ENCODE peak calls at places on chromosomes 3 and 15, in four cellular contexts. S is WTC11, E is A549, H is HepG2. A is an unnamed sample.

GRCh38 chr15:70258369-70259029 is 160.8 kb upstream of the TLE3 start:
- DNase-seq in S (no peak), E (no peak), H (no peak), A (no peak)

GRCh38 chr3:157136647-157137387 is 23.1 kb downstream of the CCNL1 start:
- DNase-seq in S (no peak), E (no peak), H (peak; percentile 82), A (no peak)

GRCh38 chr3:154151969-154152368 is 30.8 kb downstream of the ARHGEF26 start:
- DNase-seq in S (no peak), E (no peak), H (no peak), A (no peak)

GRCh38 chr3:172291650-172292049 is 156.6 kb downstream of the GHSR start:
- DNase-seq in S (no peak), E (no peak), H (no peak), A (no peak)

GRCh38 chr3:187746059-187746453 is 788 bp upstream of the BCL6 start:
- DNase-seq in S (no peak), E (no peak), H (no peak), A (peak; percentile 13)

GRCh38 chr15:74275957-74276356 is 39.8 kb downstream of the CCDC33 start:
- DNase-seq in S (peak; percentile 34), E (no peak), H (no peak), A (peak; percentile 77)

GRCh38 chr3:194870394-194871110 is 184.9 kb downstream of the FAM43A start:
- DNase-seq in S (no peak), E (no peak), H (no peak), A (no peak)

GRCh38 chr3:119350114-119350513 is 55.9 kb downstream of the ARHGAP31 start:
- DNase-seq in S (peak; percentile 66), E (no peak), H (no peak), A (no peak)

GRCh38 chr3:72907851-72908620 is 20.2 kb downstream of the GXYLT2 start:
- DNase-seq in S (no peak), E (no peak), H (peak; percentile 9), A (no peak)

GRCh38 chr15:57060799-57061198 is 142.4 kb downstream of the TCF12 start:
- DNase-seq in S (no peak), E (no peak), H (peak; percentile 75), A (no peak)

GRCh38 chr3:102182162-102182561 is 252.7 kb upstream of the ZPLD1 start:
- DNase-seq in S (no peak), E (no peak), H (no peak), A (no peak)

GRCh38 chr3:170585008-170585936 is 603 bp downstream of the SLC7A14 start:
- DNase-seq in S (peak; percentile 45), E (no peak), H (no peak), A (no peak)

GRCh38 chr15:40999190-40999589 is 45.9 kb downstream of the CHAC1 start:
- DNase-seq in S (no peak), E (peak; percentile 39), H (no peak), A (no peak)
- TF ChIP-seq HMGXB4 in S (no peak), E (no peak), H (no peak), A (no peak)

GRCh38 chr15:69096197-69096596 is 64.2 kb upstream of the GLCE start:
- DNase-seq in S (no peak), E (no peak), H (no peak), A (no peak)
- TF ChIP-seq HMGXB4 in S (no peak), E (no peak), H (no peak), A (no peak)

DNA sequence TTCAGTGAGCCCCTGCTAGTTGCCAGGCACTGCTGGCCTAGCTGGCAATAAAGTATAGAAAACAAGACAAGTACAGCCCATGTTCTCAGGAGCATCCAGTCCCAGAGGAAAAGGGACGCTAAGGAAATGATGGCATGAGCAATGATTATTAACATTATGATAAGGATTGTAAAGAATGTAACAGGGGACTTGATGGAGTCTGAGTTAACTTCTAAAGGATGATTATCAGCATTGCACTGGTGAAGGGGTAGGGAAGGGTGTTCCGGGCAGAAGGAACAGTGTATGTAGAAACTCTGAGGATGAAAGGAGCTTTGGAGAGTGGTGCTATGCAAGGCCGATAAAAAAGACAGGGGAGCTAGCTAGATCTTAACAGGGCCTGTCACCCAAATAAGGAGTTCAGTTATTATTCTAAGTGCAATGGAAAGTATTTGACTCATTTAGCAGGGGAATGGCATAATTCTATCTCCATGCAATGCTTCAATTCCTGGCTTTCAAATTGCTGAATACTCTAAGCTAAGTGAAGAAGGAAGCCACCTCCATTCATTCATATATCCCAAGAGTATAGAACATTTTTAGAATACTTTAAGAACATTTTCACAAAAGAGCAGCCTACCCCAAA is 258.2 kb upstream of the STT3B start:
- DNase-seq in S (no peak), E (no peak), H (no peak), A (no peak)
- TF ChIP-seq HMGXB4 in S (no peak), E (no peak), H (no peak), A (no peak)

DNA sequence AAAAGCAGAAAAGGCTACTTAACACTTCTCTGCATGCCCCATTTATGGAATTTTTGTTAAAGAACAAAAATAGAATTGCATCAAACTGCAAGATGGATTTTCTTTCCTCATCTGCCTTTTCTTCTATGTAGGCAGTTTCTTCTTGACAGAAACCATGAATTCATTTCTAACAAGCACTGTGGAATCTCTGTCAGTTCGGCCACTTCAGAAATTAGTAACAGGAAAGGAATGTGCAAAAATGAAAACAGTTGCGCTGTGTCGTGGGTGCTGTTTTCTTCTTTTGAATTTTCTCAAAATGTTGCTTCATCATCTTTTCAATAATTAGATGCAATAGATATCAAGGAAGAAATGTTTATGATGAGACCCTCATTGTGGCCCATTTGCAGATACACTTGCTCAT is 151.6 kb downstream of the FOXB1 start:
- DNase-seq in S (no peak), E (no peak), H (no peak), A (no peak)
- TF ChIP-seq HMGXB4 in S (no peak), E (no peak), H (no peak), A (no peak)

DNA sequence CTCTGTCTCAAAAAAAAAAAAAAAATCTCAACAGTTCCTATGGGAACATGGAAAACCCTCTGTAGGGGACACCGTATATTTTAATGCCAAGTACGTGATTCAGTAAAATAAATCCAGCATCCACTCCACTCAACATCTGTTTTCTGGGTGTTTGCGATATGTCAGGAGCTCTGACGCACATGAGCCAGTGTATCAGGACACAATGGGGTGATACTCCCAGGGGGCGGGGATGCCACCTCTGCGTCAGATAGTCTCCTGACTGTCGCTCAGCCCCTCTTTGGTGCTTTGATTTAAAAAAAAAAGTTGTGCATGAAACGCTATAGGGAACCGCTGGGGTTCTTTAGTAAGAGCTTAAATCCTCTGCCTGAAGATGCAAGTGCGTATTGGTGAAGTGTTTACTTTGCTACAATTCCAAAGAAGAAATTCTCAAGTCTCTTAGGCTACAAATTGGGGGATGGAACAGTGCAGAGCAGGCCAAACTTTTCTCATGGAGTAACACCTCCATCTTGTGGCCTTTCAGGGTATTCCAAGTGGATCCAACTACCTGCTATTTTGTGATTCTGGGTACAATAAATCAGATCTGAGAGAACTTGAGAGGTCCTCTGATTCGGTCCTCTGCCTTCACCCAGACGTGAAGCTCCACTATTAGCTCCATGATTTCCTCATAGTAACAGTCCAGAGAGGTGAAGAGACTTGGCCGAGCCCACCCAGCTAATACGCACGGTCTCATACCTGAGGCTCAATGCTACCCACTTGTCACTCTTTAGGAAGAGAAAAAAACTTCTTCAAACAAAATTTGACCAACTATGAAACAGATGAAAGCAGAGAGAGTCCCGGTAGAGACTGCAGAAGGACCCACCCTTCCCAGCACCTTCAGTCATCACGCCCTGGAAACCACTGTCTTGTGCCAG is 9.3 kb upstream of the NR2E3 start:
- DNase-seq in S (peak; percentile 46), E (peak; percentile 91), H (peak; percentile 47), A (peak; percentile 46)
- TF ChIP-seq HMGXB4 in S (no peak), E (no peak), H (no peak), A (no peak)

GRCh38 chr15:89810837-89811236 is 3.8 kb downstream of the ANPEP start:
- DNase-seq in S (no peak), E (no peak), H (no peak), A (no peak)

GRCh38 chr15:89812847-89813320 is 1.8 kb downstream of the ANPEP start:
- DNase-seq in S (no peak), E (no peak), H (no peak), A (no peak)

GRCh38 chr15:89813381-89814111 is 1.1 kb downstream of the ANPEP start:
- DNase-seq in S (no peak), E (no peak), H (no peak), A (no peak)

GRCh38 chr15:89814112-89814742 is 425 bp downstream of the ANPEP start:
- DNase-seq in S (no peak), E (no peak), H (no peak), A (no peak)

DNA sequence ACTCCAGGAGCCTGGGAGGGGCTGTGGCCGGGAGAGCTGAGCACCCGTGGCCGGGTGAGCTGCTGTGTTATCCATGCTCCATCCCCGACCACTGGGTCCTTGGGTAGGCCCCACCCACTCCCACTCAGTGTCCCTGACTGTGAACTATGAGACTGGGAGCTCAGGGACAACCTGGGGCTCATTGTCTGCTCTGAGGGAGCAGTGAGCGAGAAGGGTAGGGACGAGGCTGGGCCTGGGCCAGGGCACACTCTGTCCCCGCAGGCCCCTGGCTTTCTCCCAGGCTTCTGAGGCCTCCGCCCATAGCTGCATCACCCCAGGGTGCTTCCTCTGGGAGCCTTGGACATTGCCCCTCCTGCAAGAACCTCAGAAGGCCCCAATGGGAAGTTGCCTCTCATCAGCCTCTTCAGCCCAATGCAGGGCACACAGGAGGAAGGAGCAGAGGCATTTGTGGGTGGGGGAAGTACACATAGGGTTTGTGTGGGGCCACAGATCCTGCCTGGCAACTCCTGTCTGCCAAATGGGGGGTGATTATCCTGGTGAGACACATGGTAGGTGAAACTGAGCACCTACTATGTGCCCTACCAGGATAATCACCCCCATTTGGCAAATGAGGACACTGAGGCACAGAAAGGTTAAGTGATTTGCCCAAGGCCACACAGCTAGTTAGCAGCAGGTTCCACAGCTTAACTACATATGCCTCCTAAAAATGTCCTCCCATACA is 2.4 kb downstream of the ANPEP start:
- DNase-seq in S (no peak), E (no peak), H (peak; percentile 56), A (no peak)
- TF ChIP-seq HMGXB4 in S (no peak), E (no peak), H (peak; percentile 0), A (no peak)

DNA sequence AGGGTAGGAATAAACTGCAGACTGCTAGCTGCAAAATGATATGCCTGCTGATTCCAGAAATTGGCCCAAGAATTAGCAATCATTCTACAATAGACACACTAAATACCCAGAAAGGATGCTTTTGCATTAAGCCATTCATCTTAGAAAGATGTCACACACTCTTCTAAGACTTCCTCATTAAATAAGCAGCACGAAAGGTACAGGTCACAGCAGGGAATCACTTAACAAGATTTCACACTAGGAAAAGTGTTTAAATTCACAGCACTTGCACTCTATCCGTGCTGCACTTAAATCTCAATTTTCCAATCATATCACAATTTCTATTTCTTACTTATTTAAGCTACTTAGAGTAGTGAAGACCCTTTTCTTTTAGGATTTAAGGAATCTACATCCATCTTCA is 372.8 kb upstream of the CBLB start:
- DNase-seq in S (no peak), E (no peak), H (no peak), A (no peak)
- TF ChIP-seq HMGXB4 in S (no peak), E (no peak), H (no peak), A (no peak)

A was measured in K562.